ENCODE peak calls at places on chromosome 18, in eight cellular contexts. G is upper lobe of left lung, Q is spleen, B is GM12878, H is prostate gland, M is HCT116, P is transverse colon, N is sigmoid colon. A is an unnamed sample.

GRCh38 chr18:68033466-68033865 is 516.9 kb upstream of the DSEL start:
- DNase-seq in G (no peak), Q (no peak), B (no peak), H (no peak), M (no peak), P (no peak), N (no peak), A (no peak)

GRCh38 chr18:79962835-79963657 is 1.4 kb upstream of the HSBP1L1 start:
- DNase-seq in G (no peak), Q (no peak), B (peak), H (no peak), M (no peak), P (no peak), N (peak), A (no peak)

GRCh38 chr18:5068856-5069255 is 128.2 kb downstream of the AKAIN1 start:
- DNase-seq in G (no peak), Q (no peak), B (no peak), H (no peak), M (no peak), P (no peak), N (no peak), A (no peak)

GRCh38 chr18:40313030-40313642 is 1641.9 kb upstream of the PIK3C3 start:
- DNase-seq in G (no peak), Q (no peak), B (no peak), H (no peak), M (no peak), P (no peak), N (no peak), A (no peak)

GRCh38 chr18:41593276-41593675 is 361.8 kb upstream of the PIK3C3 start:
- DNase-seq in G (no peak), Q (no peak), B (no peak), H (no peak), M (no peak), P (no peak), N (no peak), A (no peak)

GRCh38 chr18:28365406-28365805 is 188.5 kb upstream of the CDH2 start:
- DNase-seq in G (no peak), Q (no peak), B (no peak), H (no peak), M (no peak), P (no peak), N (no peak), A (no peak)

GRCh38 chr18:10213526-10213925 is 240.9 kb upstream of the APCDD1 start:
- DNase-seq in G (no peak), Q (no peak), B (peak), H (no peak), M (no peak), P (no peak), N (no peak), A (peak)

GRCh38 chr18:42922363-42922762 is 193.1 kb downstream of the RIT2 start:
- DNase-seq in G (no peak), Q (no peak), B (no peak), H (no peak), M (no peak), P (no peak), N (no peak), A (no peak)

GRCh38 chr18:78352905-78353304 is 626.7 kb upstream of the SALL3 start:
- DNase-seq in G (no peak), Q (no peak), B (no peak), H (no peak), M (no peak), P (no peak), N (no peak), A (no peak)

GRCh38 chr18:9513971-9514512 is 38.7 kb downstream of the RALBP1 start:
- DNase-seq in G (no peak), Q (no peak), B (no peak), H (no peak), M (no peak), P (no peak), N (no peak), A (no peak)

GRCh38 chr18:13465476-13465875 is 246.9 kb downstream of the LDLRAD4 start:
- DNase-seq in G (no peak), Q (no peak), B (no peak), H (no peak), M (no peak), P (no peak), N (no peak), A (no peak)

GRCh38 chr18:74493689-74494088 is 2.5 kb upstream of the CNDP2 start:
- DNase-seq in G (no peak), Q (no peak), B (no peak), H (peak), M (peak), P (peak), N (no peak), A (peak)

GRCh38 chr18:24227976-24228660 is 89.3 kb downstream of the CABYR start:
- DNase-seq in G (no peak), Q (no peak), B (no peak), H (no peak), M (no peak), P (no peak), N (no peak), A (no peak)

GRCh38 chr18:46577546-46577945 is 79.5 kb downstream of the LOXHD1 start:
- DNase-seq in G (no peak), Q (no peak), B (no peak), H (no peak), M (no peak), P (no peak), N (no peak), A (no peak)

GRCh38 chr18:25279133-25279532 is 72.8 kb downstream of the ZNF521 start:
- DNase-seq in G (no peak), Q (no peak), B (no peak), H (no peak), M (no peak), P (no peak), N (no peak), A (no peak)

GRCh38 chr18:31512203-31512764 is 14.3 kb downstream of the DSG2 start:
- DNase-seq in G (no peak), Q (no peak), B (no peak), H (no peak), M (no peak), P (peak), N (no peak), A (no peak)

DNA sequence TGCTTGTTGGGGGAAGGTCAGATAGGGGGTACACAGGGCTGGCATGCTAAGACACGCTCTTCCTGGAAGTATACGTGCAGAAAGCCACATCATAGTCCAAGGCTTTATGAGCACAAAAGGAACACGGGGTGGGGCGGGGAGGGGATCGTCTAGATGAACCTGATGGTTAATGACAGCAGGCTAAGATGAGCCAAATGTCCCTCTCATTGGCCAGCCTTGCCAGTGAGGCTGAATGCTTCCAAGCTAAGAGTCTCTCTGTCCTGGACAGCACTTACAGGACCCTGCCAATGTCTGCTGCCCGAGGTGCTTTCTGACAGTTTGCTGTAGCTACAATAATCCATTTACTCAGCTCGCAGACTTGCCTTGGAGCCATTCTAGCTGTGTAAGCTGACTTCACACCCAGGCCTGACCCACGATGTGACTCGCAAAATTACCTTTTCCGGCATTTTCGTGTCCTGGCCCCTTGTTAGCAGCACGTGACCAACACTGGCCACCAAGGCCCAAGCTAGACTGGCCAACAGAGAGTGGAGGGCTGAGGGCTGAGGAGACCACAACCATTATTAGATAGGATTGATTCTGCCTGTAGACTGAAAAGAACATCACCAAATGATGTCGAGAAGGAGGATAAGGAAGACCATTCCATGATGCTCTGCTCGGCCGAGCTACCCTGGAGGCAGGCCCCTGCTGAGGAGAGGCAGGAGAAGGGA is 84.2 kb downstream of the MALT1 start:
- DNase-seq in G (no peak), Q (peak), B (no peak), H (peak), M (no peak), P (peak), N (no peak), A (no peak)
- TF ChIP-seq POLR2AphosphoS5 in G (no peak), Q (no peak), B (no peak), H (peak), M (no peak), P (no peak), N (no peak), A (no peak)

DNA sequence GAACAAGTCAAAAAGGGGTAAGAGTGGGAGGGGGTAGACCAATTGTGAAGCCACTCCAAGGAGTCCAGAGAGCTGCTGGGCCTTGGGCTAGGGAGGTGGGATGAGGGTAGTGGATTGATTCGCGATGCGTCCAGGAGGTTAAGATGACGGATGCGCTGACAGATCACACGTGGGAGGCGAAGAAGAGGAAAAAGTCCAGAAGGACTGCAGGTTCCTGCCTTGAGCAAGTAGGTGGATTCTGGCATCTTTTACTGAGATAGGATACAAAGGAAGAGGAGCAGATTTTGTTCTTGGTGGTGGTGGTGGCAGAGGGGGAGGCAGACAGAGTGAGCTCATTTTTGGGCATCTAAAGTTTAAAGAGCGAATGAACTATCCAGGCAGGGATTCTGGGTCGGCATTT is 76.5 kb downstream of the KCTD1 start:
- DNase-seq in G (no peak), Q (no peak), B (no peak), H (no peak), M (no peak), P (no peak), N (no peak), A (no peak)
- H3K27ac ChIP-seq in G (no peak), Q (no peak), B (no peak), H (no peak), M (no peak), P (no peak), N (no peak), A (no peak)

GRCh38 chr18:54357660-54358494 is at the start of the genes C18orf54 and STARD6:
- DNase-seq in G (peak), Q (peak), B (peak), H (peak), M (peak), P (peak), N (peak), A (peak)
- TF ChIP-seq POLR2A in G (peak), Q (no peak), B (peak), H (peak), M (peak), P (peak), N (no peak), A (no peak)

GRCh38 chr18:35580748-35581534 is 599 bp upstream of the GALNT1 start:
- DNase-seq in G (peak), Q (peak), B (no peak), H (peak), M (no peak), P (peak), N (peak), A (no peak)
- TF ChIP-seq POLR2AphosphoS5 in G (peak), Q (peak), B (no peak), H (no peak), M (no peak), P (no peak), N (peak), A (no peak)

GRCh38 chr18:55780591-55781071 is 192.6 kb upstream of the TCF4 start:
- DNase-seq in G (no peak), Q (no peak), B (no peak), H (no peak), M (no peak), P (no peak), N (no peak), A (no peak)

GRCh38 chr18:55781481-55781957 is 193.5 kb upstream of the TCF4 start:
- DNase-seq in G (no peak), Q (no peak), B (no peak), H (peak), M (no peak), P (peak), N (no peak), A (no peak)

GRCh38 chr18:55778731-55779460 is 190.9 kb upstream of the TCF4 start:
- DNase-seq in G (no peak), Q (no peak), B (no peak), H (no peak), M (no peak), P (no peak), N (no peak), A (no peak)

GRCh38 chr18:55779461-55779710 is 191.4 kb upstream of the TCF4 start:
- DNase-seq in G (no peak), Q (peak), B (no peak), H (peak), M (no peak), P (no peak), N (no peak), A (no peak)

DNA sequence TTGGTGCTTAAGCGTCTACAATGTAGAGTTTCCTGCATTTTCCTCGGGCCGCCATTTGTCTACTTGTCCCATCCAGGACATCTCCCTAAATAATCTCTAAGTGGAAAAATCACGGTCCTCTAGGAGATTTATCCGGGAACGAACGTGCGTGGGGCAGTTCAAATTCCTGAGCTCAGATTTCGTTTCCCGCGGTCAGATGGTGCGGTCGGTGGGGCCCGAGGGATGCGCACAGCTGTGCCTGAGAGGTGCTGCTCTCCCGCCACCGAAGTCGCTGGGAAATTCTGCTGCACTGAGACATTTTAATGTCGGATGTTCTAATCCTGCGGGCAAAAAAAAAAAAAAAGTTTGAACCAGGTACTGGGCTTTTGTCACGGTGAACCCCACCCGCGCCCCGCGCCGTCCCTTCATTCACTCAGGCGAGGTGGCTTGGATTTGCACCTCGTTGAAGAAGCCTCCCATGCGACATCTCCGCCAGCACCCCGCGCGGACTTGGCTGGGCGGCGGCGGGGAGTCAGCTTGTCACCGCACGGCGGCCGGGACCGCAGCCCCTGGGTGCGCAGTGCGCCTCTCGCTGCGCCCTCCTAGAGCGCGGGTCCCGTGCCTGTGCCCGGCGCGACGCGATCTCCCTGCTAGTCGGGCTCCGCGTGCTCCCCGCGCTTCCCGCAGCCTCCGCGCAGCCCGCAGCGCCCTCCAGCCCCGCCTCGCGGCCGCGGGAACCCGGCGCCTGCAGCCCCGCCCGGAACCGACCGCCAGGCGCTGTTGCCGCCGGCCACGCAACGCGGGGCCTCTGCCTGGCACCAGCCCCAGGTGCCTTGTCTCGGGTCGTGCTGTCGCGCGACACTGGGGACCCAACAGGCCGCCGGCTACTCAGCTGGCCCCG is 192.0 kb upstream of the TCF4 start:
- DNase-seq in G (peak), Q (peak), B (no peak), H (peak), M (no peak), P (peak), N (peak), A (no peak)
- H3K27ac ChIP-seq in G (peak), Q (peak), B (no peak), H (no peak), M (no peak), P (peak), N (peak), A (peak)

DNA sequence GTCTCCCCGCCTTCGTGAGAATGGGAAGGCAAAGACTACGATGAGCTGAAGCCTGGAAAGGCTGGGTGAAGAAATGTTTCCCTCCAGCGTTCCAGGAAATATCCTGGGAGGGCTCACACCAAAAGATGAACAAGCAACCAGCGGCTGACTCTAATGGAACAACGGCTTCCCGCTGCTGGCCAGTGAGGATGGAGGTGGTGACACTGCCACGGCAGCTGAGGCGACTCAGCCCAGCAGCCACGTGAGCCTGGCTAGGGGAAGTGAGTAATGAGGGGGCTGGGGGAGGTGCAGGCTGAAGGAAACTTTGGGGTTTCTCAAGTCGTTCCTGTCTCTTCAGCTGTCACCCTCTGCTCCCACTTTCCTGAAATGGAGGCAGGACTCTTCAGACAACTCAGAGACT is 105.0 kb upstream of the SMAD7 start:
- DNase-seq in G (peak), Q (peak), B (peak), H (no peak), M (no peak), P (peak), N (peak), A (no peak)
- TF ChIP-seq POLR2A in G (peak), Q (no peak), B (no peak), H (no peak), M (no peak), P (no peak), N (no peak), A (no peak)

DNA sequence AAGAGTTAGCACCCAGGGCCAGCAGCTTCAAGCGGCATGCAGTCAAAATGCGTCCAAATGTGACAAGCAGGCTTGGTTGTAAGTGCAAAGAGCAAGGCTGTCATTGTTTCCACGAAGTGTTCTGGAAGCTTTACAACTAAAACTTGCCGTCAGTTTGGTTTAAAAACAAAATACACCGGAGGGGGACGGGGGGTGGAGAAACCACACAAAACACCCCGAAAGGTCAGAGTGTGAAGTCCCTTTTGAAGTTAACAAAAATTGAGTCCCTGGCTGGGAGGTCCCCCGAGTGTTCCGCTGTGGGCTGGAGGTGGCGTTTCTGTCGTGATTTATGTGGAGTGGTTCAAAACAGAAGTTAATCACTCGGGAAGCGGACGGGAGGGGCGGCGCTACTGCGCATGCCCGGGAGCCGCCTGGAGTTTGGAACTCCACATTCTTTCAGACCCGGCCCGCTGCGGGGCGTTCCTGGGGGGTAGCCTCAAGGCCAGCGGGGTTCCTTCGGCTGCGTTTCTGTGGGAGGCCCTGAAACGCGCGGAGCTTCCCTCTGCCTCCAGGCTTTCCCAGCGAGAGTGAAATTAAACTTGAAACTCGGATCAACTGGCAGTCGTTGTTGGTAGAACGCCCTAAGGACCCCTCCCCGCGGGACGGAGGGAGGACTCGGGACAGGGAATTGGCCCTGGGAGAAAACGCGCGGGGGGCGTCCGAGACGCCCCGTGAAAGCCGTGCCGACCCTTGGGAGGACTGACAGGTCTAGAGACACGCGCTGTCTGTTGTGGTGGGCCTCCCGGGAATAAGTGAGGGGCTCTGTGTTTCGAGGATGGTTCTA is 1.4 kb downstream of the TGIF1 start:
- DNase-seq in G (peak), Q (peak), B (no peak), H (peak), M (no peak), P (peak), N (peak), A (peak)
- TF ChIP-seq POLR2AphosphoS5 in G (peak), Q (peak), B (peak), H (peak), M (peak), P (peak), N (peak), A (peak)

GRCh38 chr18:379665-380356 is 112.0 kb upstream of the THOC1 start:
- DNase-seq in G (no peak), Q (no peak), B (no peak), H (no peak), M (no peak), P (no peak), N (peak), A (no peak)

GRCh38 chr18:378039-378438 is 110.2 kb upstream of the THOC1 start:
- DNase-seq in G (peak), Q (no peak), B (no peak), H (no peak), M (no peak), P (no peak), N (peak), A (no peak)

GRCh38 chr18:376307-376706 is 108.5 kb upstream of the THOC1 start:
- DNase-seq in G (no peak), Q (no peak), B (no peak), H (peak), M (no peak), P (no peak), N (peak), A (no peak)

GRCh38 chr18:374735-375168 is 106.9 kb upstream of the THOC1 start:
- DNase-seq in G (no peak), Q (no peak), B (no peak), H (no peak), M (no peak), P (no peak), N (peak), A (no peak)

DNA sequence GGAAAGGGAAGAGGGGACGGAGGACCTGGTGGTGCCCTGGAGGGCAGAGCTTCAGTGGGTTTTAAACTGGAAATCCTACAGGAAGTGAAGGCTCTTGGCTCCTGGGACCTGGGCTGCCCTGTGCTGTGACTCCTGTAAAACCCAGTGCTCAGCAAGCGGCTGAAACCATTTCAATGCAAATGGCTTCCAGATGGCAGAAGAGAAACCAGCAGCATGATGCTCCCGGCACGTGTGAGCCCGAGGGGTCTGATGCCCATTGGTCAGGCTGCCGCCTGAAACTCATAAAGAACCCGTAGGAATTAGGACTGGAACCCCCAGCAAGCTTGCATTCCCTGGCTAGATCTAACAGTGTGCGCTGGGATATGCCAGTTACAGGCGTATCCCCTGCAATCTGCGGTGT is 109.2 kb upstream of the THOC1 start:
- DNase-seq in G (no peak), Q (no peak), B (no peak), H (no peak), M (no peak), P (no peak), N (no peak), A (no peak)
- H3K27ac ChIP-seq in G (no peak), Q (no peak), B (no peak), H (no peak), M (no peak), P (peak), N (peak), A (no peak)

GRCh38 chr18:62715829-62716678 is 713 bp downstream of the PHLPP1 start:
- DNase-seq in G (peak), Q (peak), B (no peak), H (peak), M (peak), P (peak), N (peak), A (no peak)
- TF ChIP-seq POLR2A in G (no peak), Q (no peak), B (peak), H (no peak), M (no peak), P (peak), N (no peak), A (no peak)

A was measured in vagina.